ENCODE peak calls at places on chromosomes 5 and 9, in four cellular contexts. S is HTR-8/SVneo; T is stimulated activated naive CD8-positive, alpha-beta T cell treated with anti-CD3 and anti-CD28 coated beads, Interleukin-15, Interleukin-2, amounts not matched to agents 100 U/mL and 50 U/mL, for 24 hours; X is T follicular helper cell. O is an unnamed sample.

GRCh38 chr5:157271740-157272271 is 5.9 kb downstream of the CYFIP2 start:
- DNase-seq in S (no peak), T (peak), X (peak), O (no peak)

GRCh38 chr9:33076031-33076359 is 479 bp downstream of the SMU1 start:
- DNase-seq in S (no peak), X (no peak), T (no peak), O (no peak)

GRCh38 chr5:142426129-142426641 is 101.4 kb upstream of the SPRY4 start:
- DNase-seq in T (peak), S (no peak), X (no peak), O (peak)

GRCh38 chr9:136002886-136003285 is 41.7 kb upstream of the UBAC1 start:
- DNase-seq in X (no peak), T (no peak), S (no peak), O (peak)

GRCh38 chr9:133712221-133713100 is 25.7 kb downstream of the SARDH start:
- DNase-seq in S (no peak), T (no peak), X (no peak), O (no peak)

GRCh38 chr9:9799287-9799686 is 813.5 kb downstream of the PTPRD start:
- DNase-seq in T (no peak), X (no peak), S (no peak), O (no peak)

GRCh38 chr9:112104901-112105300 is 70.2 kb downstream of the SUSD1 start:
- DNase-seq in S (no peak), X (no peak), T (no peak), O (no peak)

GRCh38 chr9:18707078-18707477 is 233.1 kb downstream of the ADAMTSL1 start:
- DNase-seq in X (no peak), T (no peak), S (no peak), O (no peak)

GRCh38 chr9:98943682-98944129 is at the start of gene COL15A1:
- DNase-seq in T (peak), S (no peak), X (no peak), O (peak)

GRCh38 chr9:129489838-129490582 is 130.9 kb downstream of the C9orf50 start:
- DNase-seq in X (peak), T (peak), S (no peak), O (no peak)

GRCh38 chr9:22645893-22646292 is 199.3 kb downstream of the DMRTA1 start:
- DNase-seq in X (no peak), T (no peak), S (no peak), O (no peak)